ENCODE peak calls at places on chromosome 21, in eight cellular contexts. One of them, this sample, is unnamed.

GRCh38 chr21:37407719-37408455 is 41.3 kb downstream of the DYRK1A start:
- DNase-seq in activated CD4-positive, alpha-beta T cell treated with anti-CD3 and anti-CD28 coated beads, Interleukin-2, amount 10 ng/mL, durations not matched to agents 7 days and 5 days: no peak
- DNase-seq in GM03348: no peak
- DNase-seq in fibroblast of pulmonary artery: peak; percentile 42
- DNase-seq in T-helper 1 cell: no peak
- DNase-seq in endothelial cell: no peak
- DNase-seq in hepatic stellate cell: no peak
- DNase-seq in ureter: no peak
- DNase-seq in this sample: no peak

GRCh38 chr21:45074048-45074817 is at the start of gene ADARB1:
- DNase-seq in activated CD4-positive, alpha-beta T cell treated with anti-CD3 and anti-CD28 coated beads, Interleukin-2, amount 10 ng/mL, durations not matched to agents 7 days and 5 days: peak; percentile 55
- DNase-seq in GM03348: peak; percentile 98
- DNase-seq in fibroblast of pulmonary artery: peak; percentile 50
- DNase-seq in T-helper 1 cell: peak; percentile 47
- DNase-seq in endothelial cell: peak; percentile 54
- DNase-seq in hepatic stellate cell: peak; percentile 90
- DNase-seq in ureter: no peak
- DNase-seq in this sample: peak; percentile 93

GRCh38 chr21:45224189-45224938 is 63.3 kb downstream of the POFUT2 start:
- DNase-seq in activated CD4-positive, alpha-beta T cell treated with anti-CD3 and anti-CD28 coated beads, Interleukin-2, amount 10 ng/mL, durations not matched to agents 7 days and 5 days: peak; percentile 60
- DNase-seq in GM03348: no peak
- DNase-seq in fibroblast of pulmonary artery: no peak
- DNase-seq in T-helper 1 cell: peak; percentile 55
- DNase-seq in endothelial cell: no peak
- DNase-seq in hepatic stellate cell: peak; percentile 35
- DNase-seq in ureter: no peak
- DNase-seq in this sample: no peak

GRCh38 chr21:45615145-45615711 is 28.3 kb upstream of the PCBP3 start:
- DNase-seq in activated CD4-positive, alpha-beta T cell treated with anti-CD3 and anti-CD28 coated beads, Interleukin-2, amount 10 ng/mL, durations not matched to agents 7 days and 5 days: peak; percentile 70
- DNase-seq in GM03348: no peak
- DNase-seq in fibroblast of pulmonary artery: peak; percentile 41
- DNase-seq in T-helper 1 cell: peak; percentile 87
- DNase-seq in endothelial cell: no peak
- DNase-seq in hepatic stellate cell: no peak
- DNase-seq in ureter: no peak
- DNase-seq in this sample: no peak

GRCh38 chr21:18049461-18049860 is 195.2 kb upstream of the CHODL start:
- DNase-seq in activated CD4-positive, alpha-beta T cell treated with anti-CD3 and anti-CD28 coated beads, Interleukin-2, amount 10 ng/mL, durations not matched to agents 7 days and 5 days: no peak
- DNase-seq in GM03348: no peak
- DNase-seq in fibroblast of pulmonary artery: no peak
- DNase-seq in T-helper 1 cell: no peak
- DNase-seq in endothelial cell: no peak
- DNase-seq in hepatic stellate cell: no peak
- DNase-seq in ureter: no peak
- DNase-seq in this sample: no peak

GRCh38 chr21:33023574-33024277 is 2.0 kb upstream of the OLIG2 start:
- DNase-seq in activated CD4-positive, alpha-beta T cell treated with anti-CD3 and anti-CD28 coated beads, Interleukin-2, amount 10 ng/mL, durations not matched to agents 7 days and 5 days: no peak
- DNase-seq in GM03348: no peak
- DNase-seq in fibroblast of pulmonary artery: no peak
- DNase-seq in T-helper 1 cell: no peak
- DNase-seq in endothelial cell: no peak
- DNase-seq in hepatic stellate cell: no peak
- DNase-seq in ureter: no peak
- DNase-seq in this sample: no peak

GRCh38 chr21:42310411-42311001 is 4.7 kb downstream of the TFF3 start:
- DNase-seq in activated CD4-positive, alpha-beta T cell treated with anti-CD3 and anti-CD28 coated beads, Interleukin-2, amount 10 ng/mL, durations not matched to agents 7 days and 5 days: no peak
- DNase-seq in GM03348: no peak
- DNase-seq in fibroblast of pulmonary artery: no peak
- DNase-seq in T-helper 1 cell: peak; percentile 4
- DNase-seq in endothelial cell: no peak
- DNase-seq in hepatic stellate cell: no peak
- DNase-seq in ureter: no peak
- DNase-seq in this sample: no peak

GRCh38 chr21:46122241-46122671 is 24.3 kb downstream of the COL6A2 start:
- DNase-seq in activated CD4-positive, alpha-beta T cell treated with anti-CD3 and anti-CD28 coated beads, Interleukin-2, amount 10 ng/mL, durations not matched to agents 7 days and 5 days: no peak
- DNase-seq in GM03348: peak; percentile 88
- DNase-seq in fibroblast of pulmonary artery: peak; percentile 77
- DNase-seq in T-helper 1 cell: peak; percentile 5
- DNase-seq in endothelial cell: no peak
- DNase-seq in hepatic stellate cell: peak; percentile 92
- DNase-seq in ureter: no peak
- DNase-seq in this sample: peak; percentile 82

GRCh38 chr21:28833181-28833580 is 159.5 kb downstream of the LTN1 start:
- DNase-seq in activated CD4-positive, alpha-beta T cell treated with anti-CD3 and anti-CD28 coated beads, Interleukin-2, amount 10 ng/mL, durations not matched to agents 7 days and 5 days: no peak
- DNase-seq in GM03348: no peak
- DNase-seq in fibroblast of pulmonary artery: no peak
- DNase-seq in T-helper 1 cell: no peak
- DNase-seq in endothelial cell: no peak
- DNase-seq in hepatic stellate cell: no peak
- DNase-seq in ureter: no peak
- DNase-seq in this sample: no peak

GRCh38 chr21:34580181-34580700 is 34.7 kb downstream of the RCAN1 start:
- DNase-seq in activated CD4-positive, alpha-beta T cell treated with anti-CD3 and anti-CD28 coated beads, Interleukin-2, amount 10 ng/mL, durations not matched to agents 7 days and 5 days: no peak
- DNase-seq in GM03348: peak; percentile 33
- DNase-seq in fibroblast of pulmonary artery: no peak
- DNase-seq in T-helper 1 cell: no peak
- DNase-seq in endothelial cell: no peak
- DNase-seq in hepatic stellate cell: no peak
- DNase-seq in ureter: no peak
- DNase-seq in this sample: peak; percentile 62

GRCh38 chr21:43752758-43753438 is 23.2 kb downstream of the CSTB start:
- DNase-seq in activated CD4-positive, alpha-beta T cell treated with anti-CD3 and anti-CD28 coated beads, Interleukin-2, amount 10 ng/mL, durations not matched to agents 7 days and 5 days: no peak
- DNase-seq in GM03348: no peak
- DNase-seq in fibroblast of pulmonary artery: no peak
- DNase-seq in T-helper 1 cell: no peak
- DNase-seq in endothelial cell: no peak
- DNase-seq in hepatic stellate cell: no peak
- DNase-seq in ureter: no peak
- DNase-seq in this sample: no peak

GRCh38 chr21:44432841-44433790 is 22.2 kb upstream of the LRRC3 start:
- DNase-seq in activated CD4-positive, alpha-beta T cell treated with anti-CD3 and anti-CD28 coated beads, Interleukin-2, amount 10 ng/mL, durations not matched to agents 7 days and 5 days: no peak
- DNase-seq in GM03348: no peak
- DNase-seq in fibroblast of pulmonary artery: no peak
- DNase-seq in T-helper 1 cell: no peak
- DNase-seq in endothelial cell: no peak
- DNase-seq in hepatic stellate cell: no peak
- DNase-seq in ureter: no peak
- DNase-seq in this sample: peak; percentile 82

GRCh38 chr21:42089093-42089631 is 18.0 kb downstream of the UMODL1 start:
- DNase-seq in activated CD4-positive, alpha-beta T cell treated with anti-CD3 and anti-CD28 coated beads, Interleukin-2, amount 10 ng/mL, durations not matched to agents 7 days and 5 days: peak; percentile 47
- DNase-seq in GM03348: no peak
- DNase-seq in fibroblast of pulmonary artery: no peak
- DNase-seq in T-helper 1 cell: no peak
- DNase-seq in endothelial cell: no peak
- DNase-seq in hepatic stellate cell: no peak
- DNase-seq in ureter: no peak
- DNase-seq in this sample: no peak

GRCh38 chr21:26148834-26149354 is 21.7 kb downstream of the APP start:
- DNase-seq in activated CD4-positive, alpha-beta T cell treated with anti-CD3 and anti-CD28 coated beads, Interleukin-2, amount 10 ng/mL, durations not matched to agents 7 days and 5 days: no peak
- DNase-seq in GM03348: peak; percentile 40
- DNase-seq in fibroblast of pulmonary artery: peak; percentile 73
- DNase-seq in T-helper 1 cell: no peak
- DNase-seq in endothelial cell: no peak
- DNase-seq in hepatic stellate cell: peak; percentile 37
- DNase-seq in ureter: no peak
- DNase-seq in this sample: no peak

GRCh38 chr21:17388226-17388625 is 124.6 kb upstream of the CXADR start:
- DNase-seq in activated CD4-positive, alpha-beta T cell treated with anti-CD3 and anti-CD28 coated beads, Interleukin-2, amount 10 ng/mL, durations not matched to agents 7 days and 5 days: no peak
- DNase-seq in GM03348: no peak
- DNase-seq in fibroblast of pulmonary artery: no peak
- DNase-seq in T-helper 1 cell: no peak
- DNase-seq in endothelial cell: no peak
- DNase-seq in hepatic stellate cell: no peak
- DNase-seq in ureter: no peak
- DNase-seq in this sample: no peak

GRCh38 chr21:33761104-33762036 is 119.1 kb downstream of the ITSN1 start:
- DNase-seq in activated CD4-positive, alpha-beta T cell treated with anti-CD3 and anti-CD28 coated beads, Interleukin-2, amount 10 ng/mL, durations not matched to agents 7 days and 5 days: no peak
- DNase-seq in GM03348: peak; percentile 82
- DNase-seq in fibroblast of pulmonary artery: peak; percentile 97
- DNase-seq in T-helper 1 cell: no peak
- DNase-seq in endothelial cell: peak; percentile 14
- DNase-seq in hepatic stellate cell: peak; percentile 78
- DNase-seq in ureter: no peak
- DNase-seq in this sample: no peak

GRCh38 chr21:42061195-42061865 is 9.8 kb upstream of the UMODL1 start:
- DNase-seq in activated CD4-positive, alpha-beta T cell treated with anti-CD3 and anti-CD28 coated beads, Interleukin-2, amount 10 ng/mL, durations not matched to agents 7 days and 5 days: peak; percentile 41
- DNase-seq in GM03348: no peak
- DNase-seq in fibroblast of pulmonary artery: no peak
- DNase-seq in T-helper 1 cell: no peak
- DNase-seq in endothelial cell: no peak
- DNase-seq in hepatic stellate cell: no peak
- DNase-seq in ureter: peak; percentile 64
- DNase-seq in this sample: no peak

GRCh38 chr21:33196956-33197374 is 32.8 kb upstream of the IFNAR2 start:
- DNase-seq in activated CD4-positive, alpha-beta T cell treated with anti-CD3 and anti-CD28 coated beads, Interleukin-2, amount 10 ng/mL, durations not matched to agents 7 days and 5 days: peak; percentile 76
- DNase-seq in GM03348: peak; percentile 59
- DNase-seq in fibroblast of pulmonary artery: peak; percentile 77
- DNase-seq in T-helper 1 cell: peak; percentile 34
- DNase-seq in endothelial cell: peak; percentile 67
- DNase-seq in hepatic stellate cell: peak; percentile 37
- DNase-seq in ureter: peak; percentile 62
- DNase-seq in this sample: no peak

GRCh38 chr21:28795251-28795650 is 197.4 kb downstream of the LTN1 start:
- DNase-seq in activated CD4-positive, alpha-beta T cell treated with anti-CD3 and anti-CD28 coated beads, Interleukin-2, amount 10 ng/mL, durations not matched to agents 7 days and 5 days: no peak
- DNase-seq in GM03348: no peak
- DNase-seq in fibroblast of pulmonary artery: no peak
- DNase-seq in T-helper 1 cell: no peak
- DNase-seq in endothelial cell: no peak
- DNase-seq in hepatic stellate cell: no peak
- DNase-seq in ureter: no peak
- DNase-seq in this sample: no peak

GRCh38 chr21:26148071-26148470 is 22.5 kb downstream of the APP start:
- DNase-seq in activated CD4-positive, alpha-beta T cell treated with anti-CD3 and anti-CD28 coated beads, Interleukin-2, amount 10 ng/mL, durations not matched to agents 7 days and 5 days: no peak
- DNase-seq in GM03348: peak; percentile 61
- DNase-seq in fibroblast of pulmonary artery: peak; percentile 49
- DNase-seq in T-helper 1 cell: no peak
- DNase-seq in endothelial cell: no peak
- DNase-seq in hepatic stellate cell: peak; percentile 55
- DNase-seq in ureter: no peak
- DNase-seq in this sample: no peak

GRCh38 chr21:36330904-36331303 is 10.9 kb downstream of the MORC3 start:
- DNase-seq in activated CD4-positive, alpha-beta T cell treated with anti-CD3 and anti-CD28 coated beads, Interleukin-2, amount 10 ng/mL, durations not matched to agents 7 days and 5 days: peak; percentile 66
- DNase-seq in GM03348: peak; percentile 53
- DNase-seq in fibroblast of pulmonary artery: peak; percentile 72
- DNase-seq in T-helper 1 cell: peak; percentile 27
- DNase-seq in endothelial cell: peak; percentile 44
- DNase-seq in hepatic stellate cell: peak; percentile 53
- DNase-seq in ureter: no peak
- DNase-seq in this sample: no peak

GRCh38 chr21:27571706-27572105 is 604.8 kb upstream of the ADAMTS5 start:
- DNase-seq in activated CD4-positive, alpha-beta T cell treated with anti-CD3 and anti-CD28 coated beads, Interleukin-2, amount 10 ng/mL, durations not matched to agents 7 days and 5 days: no peak
- DNase-seq in GM03348: no peak
- DNase-seq in fibroblast of pulmonary artery: peak; percentile 55
- DNase-seq in T-helper 1 cell: no peak
- DNase-seq in endothelial cell: no peak
- DNase-seq in hepatic stellate cell: peak; percentile 2
- DNase-seq in ureter: no peak
- DNase-seq in this sample: no peak

GRCh38 chr21:44923481-44924084 is 2.9 kb upstream of the ITGB2 start:
- DNase-seq in activated CD4-positive, alpha-beta T cell treated with anti-CD3 and anti-CD28 coated beads, Interleukin-2, amount 10 ng/mL, durations not matched to agents 7 days and 5 days: no peak
- DNase-seq in GM03348: no peak
- DNase-seq in fibroblast of pulmonary artery: no peak
- DNase-seq in T-helper 1 cell: no peak
- DNase-seq in endothelial cell: no peak
- DNase-seq in hepatic stellate cell: no peak
- DNase-seq in ureter: no peak
- DNase-seq in this sample: no peak

GRCh38 chr21:22585558-22585957 is 1587.3 kb downstream of the NCAM2 start:
- DNase-seq in activated CD4-positive, alpha-beta T cell treated with anti-CD3 and anti-CD28 coated beads, Interleukin-2, amount 10 ng/mL, durations not matched to agents 7 days and 5 days: no peak
- DNase-seq in GM03348: no peak
- DNase-seq in fibroblast of pulmonary artery: no peak
- DNase-seq in T-helper 1 cell: no peak
- DNase-seq in endothelial cell: no peak
- DNase-seq in hepatic stellate cell: no peak
- DNase-seq in ureter: no peak
- DNase-seq in this sample: no peak

GRCh38 chr21:34092241-34092921 is 19.0 kb downstream of the MRPS6 start:
- DNase-seq in activated CD4-positive, alpha-beta T cell treated with anti-CD3 and anti-CD28 coated beads, Interleukin-2, amount 10 ng/mL, durations not matched to agents 7 days and 5 days: no peak
- DNase-seq in GM03348: no peak
- DNase-seq in fibroblast of pulmonary artery: peak; percentile 3
- DNase-seq in T-helper 1 cell: no peak
- DNase-seq in endothelial cell: no peak
- DNase-seq in hepatic stellate cell: no peak
- DNase-seq in ureter: no peak
- DNase-seq in this sample: no peak

GRCh38 chr21:36122977-36123376 is 11.9 kb upstream of the CBR3 start:
- DNase-seq in activated CD4-positive, alpha-beta T cell treated with anti-CD3 and anti-CD28 coated beads, Interleukin-2, amount 10 ng/mL, durations not matched to agents 7 days and 5 days: no peak
- DNase-seq in GM03348: no peak
- DNase-seq in fibroblast of pulmonary artery: no peak
- DNase-seq in T-helper 1 cell: no peak
- DNase-seq in endothelial cell: no peak
- DNase-seq in hepatic stellate cell: no peak
- DNase-seq in ureter: peak; percentile 29
- DNase-seq in this sample: no peak

GRCh38 chr21:46045154-46045553 is 52.8 kb upstream of the COL6A2 start:
- DNase-seq in activated CD4-positive, alpha-beta T cell treated with anti-CD3 and anti-CD28 coated beads, Interleukin-2, amount 10 ng/mL, durations not matched to agents 7 days and 5 days: no peak
- DNase-seq in GM03348: no peak
- DNase-seq in fibroblast of pulmonary artery: no peak
- DNase-seq in T-helper 1 cell: no peak
- DNase-seq in endothelial cell: no peak
- DNase-seq in hepatic stellate cell: no peak
- DNase-seq in ureter: no peak
- DNase-seq in this sample: no peak

GRCh38 chr21:33451634-33452071 is 28.1 kb downstream of the TMEM50B start:
- DNase-seq in activated CD4-positive, alpha-beta T cell treated with anti-CD3 and anti-CD28 coated beads, Interleukin-2, amount 10 ng/mL, durations not matched to agents 7 days and 5 days: no peak
- DNase-seq in GM03348: no peak
- DNase-seq in fibroblast of pulmonary artery: no peak
- DNase-seq in T-helper 1 cell: no peak
- DNase-seq in endothelial cell: no peak
- DNase-seq in hepatic stellate cell: no peak
- DNase-seq in ureter: no peak
- DNase-seq in this sample: no peak

GRCh38 chr21:25895565-25896205 is 160.9 kb downstream of the GABPA start:
- DNase-seq in activated CD4-positive, alpha-beta T cell treated with anti-CD3 and anti-CD28 coated beads, Interleukin-2, amount 10 ng/mL, durations not matched to agents 7 days and 5 days: peak; percentile 32
- DNase-seq in GM03348: peak; percentile 64
- DNase-seq in fibroblast of pulmonary artery: peak; percentile 54
- DNase-seq in T-helper 1 cell: no peak
- DNase-seq in endothelial cell: no peak
- DNase-seq in hepatic stellate cell: no peak
- DNase-seq in ureter: no peak
- DNase-seq in this sample: no peak

GRCh38 chr21:33458861-33459260 is 20.9 kb downstream of the TMEM50B start:
- DNase-seq in activated CD4-positive, alpha-beta T cell treated with anti-CD3 and anti-CD28 coated beads, Interleukin-2, amount 10 ng/mL, durations not matched to agents 7 days and 5 days: no peak
- DNase-seq in GM03348: no peak
- DNase-seq in fibroblast of pulmonary artery: no peak
- DNase-seq in T-helper 1 cell: no peak
- DNase-seq in endothelial cell: no peak
- DNase-seq in hepatic stellate cell: no peak
- DNase-seq in ureter: no peak
- DNase-seq in this sample: no peak

GRCh38 chr21:14361958-14362357 is 21.0 kb downstream of the HSPA13 start:
- DNase-seq in activated CD4-positive, alpha-beta T cell treated with anti-CD3 and anti-CD28 coated beads, Interleukin-2, amount 10 ng/mL, durations not matched to agents 7 days and 5 days: no peak
- DNase-seq in GM03348: peak; percentile 4
- DNase-seq in fibroblast of pulmonary artery: peak; percentile 80
- DNase-seq in T-helper 1 cell: no peak
- DNase-seq in endothelial cell: no peak
- DNase-seq in hepatic stellate cell: no peak
- DNase-seq in ureter: no peak
- DNase-seq in this sample: no peak

GRCh38 chr21:38903578-38904193 is 98.0 kb downstream of the ETS2 start:
- DNase-seq in activated CD4-positive, alpha-beta T cell treated with anti-CD3 and anti-CD28 coated beads, Interleukin-2, amount 10 ng/mL, durations not matched to agents 7 days and 5 days: no peak
- DNase-seq in GM03348: no peak
- DNase-seq in fibroblast of pulmonary artery: no peak
- DNase-seq in T-helper 1 cell: no peak
- DNase-seq in endothelial cell: no peak
- DNase-seq in hepatic stellate cell: no peak
- DNase-seq in ureter: peak; percentile 92
- DNase-seq in this sample: no peak

GRCh38 chr21:32007461-32007860 is 134.6 kb downstream of the HUNK start:
- DNase-seq in activated CD4-positive, alpha-beta T cell treated with anti-CD3 and anti-CD28 coated beads, Interleukin-2, amount 10 ng/mL, durations not matched to agents 7 days and 5 days: no peak
- DNase-seq in GM03348: peak; percentile 69
- DNase-seq in fibroblast of pulmonary artery: no peak
- DNase-seq in T-helper 1 cell: no peak
- DNase-seq in endothelial cell: no peak
- DNase-seq in hepatic stellate cell: no peak
- DNase-seq in ureter: no peak
- DNase-seq in this sample: no peak

GRCh38 chr21:44993321-44994015 is 53.6 kb downstream of the SLX9 start:
- DNase-seq in activated CD4-positive, alpha-beta T cell treated with anti-CD3 and anti-CD28 coated beads, Interleukin-2, amount 10 ng/mL, durations not matched to agents 7 days and 5 days: no peak
- DNase-seq in GM03348: no peak
- DNase-seq in fibroblast of pulmonary artery: no peak
- DNase-seq in T-helper 1 cell: no peak
- DNase-seq in endothelial cell: no peak
- DNase-seq in hepatic stellate cell: no peak
- DNase-seq in ureter: no peak
- DNase-seq in this sample: no peak

This sample was measured in osteocyte.